ENCODE peak calls at places on chromosomes 1 and 21, in four cellular contexts. D, J, M and V are unnamed samples. For H4K20me1 and H3K36me3, the result is how much of the 10 kb centered on the place peaks cover.

GRCh38 chr1:241532173-241532553 is at the start of gene KMO:
- DNase-seq in D (peak), J (peak), M (peak), V (no peak)

GRCh38 chr1:40663324-40664166 is 1.9 kb downstream of the RIMS3 start:
- DNase-seq in D (no peak), J (no peak), M (no peak), V (peak)

GRCh38 chr1:179762241-179762640 is 19.1 kb downstream of the FAM163A start:
- DNase-seq in D (no peak), J (no peak), M (no peak), V (no peak)

GRCh38 chr1:245096330-245097066 is 58.3 kb upstream of the KIF26B start:
- DNase-seq in D (no peak), J (no peak), M (no peak), V (no peak)

GRCh38 chr1:244316407-244316806 is 135.3 kb downstream of the ADSS2 start:
- DNase-seq in D (peak), J (peak), M (peak), V (no peak)

GRCh38 chr1:71083271-71083670 is 2.4 kb upstream of the ZRANB2 start:
- DNase-seq in D (no peak), J (no peak), M (no peak), V (no peak)

GRCh38 chr1:182397653-182398388 is 2.6 kb downstream of the TEDDM1 start:
- DNase-seq in D (peak), J (peak), M (peak), V (no peak)

GRCh38 chr1:109322974-109323373 is 16.2 kb upstream of the MYBPHL start:
- DNase-seq in D (no peak), J (no peak), M (no peak), V (no peak)

GRCh38 chr1:3029991-3030662 is 8.9 kb downstream of the ACTRT2 start:
- DNase-seq in D (no peak), J (no peak), M (no peak), V (no peak)

GRCh38 chr1:90721210-90722194 is 4.4 kb upstream of the BARHL2 start:
- DNase-seq in D (peak), J (peak), M (peak), V (peak)

GRCh38 chr21:46124926-46125845 is 27.3 kb downstream of the COL6A2 start:
- DNase-seq in D (no peak), J (no peak), M (no peak), V (no peak)

GRCh38 chr21:46127239-46128105 is 27.9 kb downstream of the FTCD start:
- DNase-seq in D (no peak), J (no peak), M (no peak), V (no peak)

GRCh38 chr21:46126321-46127238 is 28.7 kb downstream of the COL6A2 start:
- DNase-seq in D (no peak), J (no peak), M (no peak), V (no peak)

GRCh38 chr21:46124083-46124925 is 26.4 kb downstream of the COL6A2 start:
- DNase-seq in D (no peak), J (no peak), M (no peak), V (no peak)

GRCh38 chr21:46125846-46126301 is 28.0 kb downstream of the COL6A2 start:
- DNase-seq in D (no peak), J (no peak), M (no peak), V (no peak)
- H4K20me1 ChIP-seq in D (half or more), J (half or more), M (under half), V (under half)

DNA sequence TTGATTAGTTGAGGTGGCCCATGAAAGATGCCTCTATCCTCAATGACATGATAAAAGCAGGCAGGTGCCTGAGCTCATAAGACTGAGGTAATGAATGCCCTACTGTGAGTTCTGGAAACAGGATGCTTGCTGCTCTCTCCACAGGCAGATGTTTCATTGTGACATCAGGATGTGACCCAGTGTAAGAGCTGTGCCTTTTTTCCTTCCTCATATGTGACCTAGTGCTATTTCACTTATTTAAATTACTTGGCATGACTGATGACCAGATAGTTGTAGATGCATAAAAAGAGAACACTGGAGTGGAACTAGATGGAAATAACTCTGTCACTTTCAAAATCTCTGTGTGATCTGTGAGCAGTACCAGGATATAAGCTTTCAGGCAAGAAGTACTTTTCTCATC is 31.9 kb downstream of the KIF14 start:
- DNase-seq in D (no peak), J (no peak), M (no peak), V (peak)
- H3K36me3 ChIP-seq in D (under half), J (under half), M (under half), V (half or more)

DNA sequence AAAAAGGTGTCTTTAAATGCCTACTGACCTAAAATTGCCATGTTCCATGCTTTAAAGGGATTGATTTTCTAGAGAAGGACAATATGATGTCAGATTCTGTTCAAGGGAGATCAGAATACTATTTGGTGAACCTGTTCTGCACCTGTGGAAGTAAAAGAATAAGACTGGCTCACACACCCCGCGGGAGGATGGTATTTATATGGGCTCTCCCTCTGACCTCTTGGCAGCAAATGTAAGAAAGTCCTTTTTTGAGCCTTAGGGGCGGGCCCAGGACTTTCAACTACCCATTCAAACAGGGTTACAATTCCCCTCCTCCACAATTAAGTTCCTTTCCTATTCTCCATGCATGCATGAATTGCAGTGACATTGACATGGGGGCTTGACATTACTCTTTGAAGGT is 42.1 kb downstream of the WASF2 start:
- DNase-seq in D (no peak), J (no peak), M (no peak), V (no peak)
- H4K20me1 ChIP-seq in D (half or more), J (half or more), M (under half), V (under half)

GRCh38 chr1:161787355-161787754 is 21.2 kb downstream of the ATF6 start:
- DNase-seq in D (no peak), J (no peak), M (no peak), V (no peak)
- H3K36me3 ChIP-seq in D (under half), J (under half), M (under half), V (half or more)

GRCh38 chr1:154598871-154599635 is 8.9 kb downstream of the ADAR start:
- DNase-seq in D (peak), J (peak), M (peak), V (no peak)
- H4K20me1 ChIP-seq in D (half or more), J (half or more), M (under half), V (under half)

DNA sequence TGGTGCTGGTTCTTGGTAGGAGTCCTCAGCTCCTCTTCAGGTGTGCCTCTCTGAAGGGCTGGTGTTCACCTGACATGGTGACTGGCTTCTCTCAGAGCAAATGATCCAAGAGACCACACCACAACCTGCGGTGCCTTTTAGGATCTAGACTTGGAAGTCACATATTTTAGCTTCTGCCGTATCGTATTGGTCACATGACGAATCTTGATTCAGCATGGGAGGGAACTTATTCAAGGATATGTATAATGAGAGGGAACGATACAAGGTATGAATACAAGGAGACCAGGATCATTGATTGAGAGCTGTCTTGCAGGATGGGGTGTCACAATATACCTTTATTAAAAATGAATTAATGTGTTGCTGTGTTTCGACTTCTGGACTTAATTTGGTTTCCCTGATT is 58.0 kb downstream of the RAP1A start:
- DNase-seq in D (no peak), J (no peak), M (no peak), V (no peak)
- H3K36me3 ChIP-seq in D (under half), J (under half), M (under half), V (half or more)

GRCh38 chr1:226186124-226187018 is at the start of gene ACBD3:
- DNase-seq in D (peak), J (peak), M (peak), V (peak)

GRCh38 chr1:226187019-226187322 is 430 bp upstream of the ACBD3 start:
- DNase-seq in D (no peak), J (no peak), M (no peak), V (no peak)

GRCh38 chr1:226185153-226186036 is 1.1 kb downstream of the ACBD3 start:
- DNase-seq in D (peak), J (peak), M (peak), V (peak)

GRCh38 chr1:226187380-226187779 is 839 bp upstream of the ACBD3 start:
- DNase-seq in D (no peak), J (no peak), M (no peak), V (no peak)

DNA sequence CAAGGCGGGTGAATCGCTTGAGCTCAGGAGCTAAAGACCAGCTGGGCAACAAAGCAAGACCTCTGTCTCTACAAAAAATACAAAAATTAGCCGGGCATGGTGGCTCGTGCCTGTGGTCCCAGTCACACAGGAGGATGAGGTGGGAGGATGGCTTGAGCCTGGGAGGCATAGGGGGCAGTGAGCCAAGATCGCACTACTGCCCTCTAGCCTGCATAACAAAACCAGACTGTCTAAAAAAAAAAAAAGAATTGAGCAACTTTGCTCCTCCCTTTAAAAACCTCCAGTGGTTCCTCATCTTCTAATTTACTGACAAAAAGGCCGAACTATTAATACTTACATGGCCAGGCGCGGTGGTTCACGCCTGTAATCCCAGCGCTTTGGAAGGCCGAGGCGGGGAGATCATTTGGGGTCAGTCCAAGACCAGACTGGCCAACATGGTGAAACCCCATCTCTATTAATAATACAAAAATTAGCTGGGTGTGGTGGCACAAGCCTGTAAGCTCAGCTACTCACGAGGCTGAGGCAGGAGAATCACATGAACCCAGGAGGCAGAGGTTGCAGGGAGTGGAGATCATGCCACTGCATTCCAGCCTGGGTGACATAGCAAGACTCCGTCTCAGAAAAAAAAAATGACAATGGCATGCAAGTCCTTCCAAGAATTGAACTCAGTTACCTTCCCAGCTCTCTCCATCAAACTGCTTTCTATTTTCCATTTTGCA is 4.4 kb downstream of the ACBD3 start:
- DNase-seq in D (peak), J (peak), M (peak), V (peak)
- H4K20me1 ChIP-seq in D (half or more), J (half or more), M (under half), V (under half)

DNA sequence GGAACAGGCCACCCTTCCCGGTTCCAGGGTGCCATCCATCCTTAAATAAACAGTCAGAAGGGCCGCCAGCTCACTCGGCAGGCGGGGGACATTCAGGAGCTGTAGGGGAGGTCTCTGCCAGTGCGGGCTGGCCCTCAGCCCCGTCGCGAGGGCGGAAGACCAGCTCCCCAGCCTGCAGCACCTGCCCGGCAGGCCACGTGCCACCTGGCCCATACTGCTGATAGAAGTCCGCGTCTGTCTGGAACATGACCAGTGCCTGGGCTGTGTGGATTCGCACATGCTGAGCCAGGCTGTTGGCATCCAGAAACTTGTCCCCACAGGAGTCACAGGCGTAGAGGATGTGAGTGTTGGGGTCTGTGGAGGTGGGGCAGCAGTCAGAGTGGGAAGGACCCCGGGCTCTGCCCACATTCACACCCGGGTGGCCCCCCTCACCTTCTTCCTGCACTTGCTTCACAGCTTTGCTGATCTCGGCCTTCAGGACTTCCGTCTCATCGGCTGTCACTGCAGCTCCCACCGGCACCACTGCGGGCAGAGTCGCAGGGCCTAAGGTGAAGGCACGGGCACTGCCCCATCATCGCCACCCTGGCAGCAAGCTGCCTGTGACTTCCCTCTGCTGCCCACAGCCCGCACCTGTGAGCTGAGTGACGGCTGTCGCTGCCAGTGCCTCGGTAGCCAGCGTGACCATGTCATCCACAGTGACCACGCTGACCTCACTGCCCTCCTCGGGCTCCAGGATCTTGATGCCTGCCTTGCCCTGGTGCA is 33.8 kb downstream of the ZBTB17 start:
- DNase-seq in D (no peak), J (no peak), M (no peak), V (no peak)
- H3K36me3 ChIP-seq in D (half or more), J (under half), M (under half), V (half or more)

GRCh38 chr21:26162081-26162480 is 8.5 kb downstream of the APP start:
- DNase-seq in D (no peak), J (no peak), M (no peak), V (no peak)

GRCh38 chr21:26159869-26160268 is 10.7 kb downstream of the APP start:
- DNase-seq in D (peak), J (no peak), M (no peak), V (no peak)

GRCh38 chr21:26153758-26154157 is 16.8 kb downstream of the APP start:
- DNase-seq in D (peak), J (peak), M (peak), V (no peak)

GRCh38 chr21:26154776-26155175 is 15.8 kb downstream of the APP start:
- DNase-seq in D (no peak), J (no peak), M (no peak), V (no peak)

GRCh38 chr21:26157842-26158241 is 12.7 kb downstream of the APP start:
- DNase-seq in D (no peak), J (no peak), M (no peak), V (no peak)
- H4K20me1 ChIP-seq in D (under half), J (half or more), M (under half), V (under half)

DNA sequence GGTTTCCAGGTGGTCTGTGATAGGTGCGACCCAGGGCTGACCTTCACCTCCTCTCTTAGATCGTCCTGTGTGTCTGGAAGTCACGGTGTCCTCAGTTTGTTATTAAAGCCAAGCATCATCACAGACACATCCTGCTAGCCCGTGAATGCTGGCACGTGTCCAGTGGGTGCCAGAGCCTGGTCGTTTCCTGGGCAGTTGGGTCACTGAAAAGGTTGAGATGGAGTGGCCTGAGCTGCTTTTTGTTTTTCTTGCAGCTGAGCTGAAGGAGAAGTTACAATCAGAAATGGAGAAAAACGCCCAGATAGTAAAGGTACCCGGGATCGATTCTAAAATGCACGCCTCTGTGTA is 23.2 kb downstream of the PCNT start:
- DNase-seq in D (no peak), J (no peak), M (no peak), V (no peak)
- H3K36me3 ChIP-seq in D (half or more), J (under half), M (under half), V (half or more)